ENCODE peak calls at places on chromosome 2, in four cellular contexts. M, L, E and U are unnamed samples.

GRCh38 chr2:190407662-190408537 is at the start of gene MFSD6:
- DNase-seq in E (peak), L (peak), M (peak), U (no peak)

GRCh38 chr2:106168657-106169056 is 25.4 kb downstream of the UXS1 start:
- DNase-seq in E (no peak), M (no peak), L (no peak), U (no peak)

GRCh38 chr2:100470898-100471514 is 724 bp downstream of the NMS start:
- DNase-seq in L (no peak), M (peak), E (no peak), U (peak)

GRCh38 chr2:1634681-1635341 is 109.5 kb downstream of the PXDN start:
- DNase-seq in M (no peak), E (no peak), L (no peak), U (no peak)

GRCh38 chr2:237968048-237968862 is 1.4 kb downstream of the UBE2F start:
- DNase-seq in E (peak), M (no peak), L (peak), U (peak)

GRCh38 chr2:118032169-118033013 is 18.5 kb upstream of the CCDC93 start:
- DNase-seq in M (peak), E (peak), L (peak), U (peak)

GRCh38 chr2:19949071-19949470 is 40.8 kb downstream of the WDR35 start:
- DNase-seq in M (no peak), E (no peak), L (no peak), U (peak)

GRCh38 chr2:18483896-18484295 is 76.6 kb downstream of the RDH14 start:
- DNase-seq in L (no peak), E (no peak), M (no peak), U (no peak)

GRCh38 chr2:119647440-119648169 is 31.4 kb upstream of the TMEM177 start:
- DNase-seq in L (no peak), M (no peak), E (no peak), U (peak)